ENCODE peak calls at places on chromosomes 13 and 19, in ten cellular contexts. One of them, this sample, is unnamed.

GRCh38 chr19:38303517-38304351 is at the start of gene C19orf33:
- DNase-seq in sciatic nerve: no peak
- DNase-seq in GM12864: no peak
- DNase-seq in activated T-helper 1 cell treated with anti-CD3 and anti-CD28 coated beads, Interleukin-2, amount 50 U/mL, for 16 hours: no peak
- DNase-seq in GM12892: no peak
- DNase-seq in GM23248: peak; percentile 22
- DNase-seq in upper lobe of left lung: peak; percentile 91
- DNase-seq in upper lobe of right lung: peak; percentile 88
- DNase-seq in BE2C: no peak
- DNase-seq in stimulated activated CD4-positive, alpha-beta T cell treated with anti-CD3 and anti-CD28 coated beads, Interleukin-4, amount 100 ng/mL, for 24 hours: no peak
- DNase-seq in this sample: no peak

GRCh38 chr19:30480097-30480496 is 107.9 kb downstream of the ZNF536 start:
- DNase-seq in BE2C: no peak
- DNase-seq in GM12864: no peak
- DNase-seq in upper lobe of right lung: no peak
- DNase-seq in GM23248: no peak
- DNase-seq in upper lobe of left lung: no peak
- DNase-seq in stimulated activated CD4-positive, alpha-beta T cell treated with anti-CD3 and anti-CD28 coated beads, Interleukin-4, amount 100 ng/mL, for 24 hours: no peak
- DNase-seq in sciatic nerve: no peak
- DNase-seq in GM12892: no peak
- DNase-seq in activated T-helper 1 cell treated with anti-CD3 and anti-CD28 coated beads, Interleukin-2, amount 50 U/mL, for 16 hours: no peak
- DNase-seq in this sample: no peak

GRCh38 chr19:46040125-46040524 is 677 bp downstream of the IGFL4 start:
- DNase-seq in upper lobe of right lung: no peak
- DNase-seq in sciatic nerve: no peak
- DNase-seq in GM12864: no peak
- DNase-seq in upper lobe of left lung: no peak
- DNase-seq in GM12892: no peak
- DNase-seq in stimulated activated CD4-positive, alpha-beta T cell treated with anti-CD3 and anti-CD28 coated beads, Interleukin-4, amount 100 ng/mL, for 24 hours: no peak
- DNase-seq in BE2C: no peak
- DNase-seq in activated T-helper 1 cell treated with anti-CD3 and anti-CD28 coated beads, Interleukin-2, amount 50 U/mL, for 16 hours: no peak
- DNase-seq in GM23248: no peak
- DNase-seq in this sample: no peak

GRCh38 chr13:114124921-114125320 is 7.5 kb downstream of the RASA3 start:
- DNase-seq in GM23248: peak; percentile 86
- DNase-seq in upper lobe of right lung: no peak
- DNase-seq in BE2C: no peak
- DNase-seq in upper lobe of left lung: no peak
- DNase-seq in activated T-helper 1 cell treated with anti-CD3 and anti-CD28 coated beads, Interleukin-2, amount 50 U/mL, for 16 hours: no peak
- DNase-seq in GM12864: no peak
- DNase-seq in stimulated activated CD4-positive, alpha-beta T cell treated with anti-CD3 and anti-CD28 coated beads, Interleukin-4, amount 100 ng/mL, for 24 hours: peak; percentile 84
- DNase-seq in GM12892: no peak
- DNase-seq in sciatic nerve: no peak
- DNase-seq in this sample: no peak

GRCh38 chr19:2983351-2984195 is 6.2 kb downstream of the TLE6 start:
- DNase-seq in GM23248: peak; percentile 56
- DNase-seq in GM12892: no peak
- DNase-seq in upper lobe of left lung: peak; percentile 66
- DNase-seq in stimulated activated CD4-positive, alpha-beta T cell treated with anti-CD3 and anti-CD28 coated beads, Interleukin-4, amount 100 ng/mL, for 24 hours: no peak
- DNase-seq in upper lobe of right lung: peak; percentile 72
- DNase-seq in GM12864: no peak
- DNase-seq in BE2C: peak; percentile 97
- DNase-seq in activated T-helper 1 cell treated with anti-CD3 and anti-CD28 coated beads, Interleukin-2, amount 50 U/mL, for 16 hours: no peak
- DNase-seq in sciatic nerve: peak; percentile 77
- DNase-seq in this sample: no peak

GRCh38 chr13:28819046-28819747 is 942 bp upstream of the MTUS2 start:
- DNase-seq in activated T-helper 1 cell treated with anti-CD3 and anti-CD28 coated beads, Interleukin-2, amount 50 U/mL, for 16 hours: no peak
- DNase-seq in GM23248: peak; percentile 56
- DNase-seq in BE2C: peak; percentile 21
- DNase-seq in stimulated activated CD4-positive, alpha-beta T cell treated with anti-CD3 and anti-CD28 coated beads, Interleukin-4, amount 100 ng/mL, for 24 hours: no peak
- DNase-seq in GM12864: no peak
- DNase-seq in upper lobe of right lung: no peak
- DNase-seq in upper lobe of left lung: no peak
- DNase-seq in GM12892: no peak
- DNase-seq in sciatic nerve: no peak
- DNase-seq in this sample: no peak

GRCh38 chr19:45200614-45201013 is 22.0 kb downstream of the BLOC1S3 start:
- DNase-seq in stimulated activated CD4-positive, alpha-beta T cell treated with anti-CD3 and anti-CD28 coated beads, Interleukin-4, amount 100 ng/mL, for 24 hours: no peak
- DNase-seq in upper lobe of left lung: no peak
- DNase-seq in GM12864: no peak
- DNase-seq in GM12892: no peak
- DNase-seq in BE2C: peak; percentile 51
- DNase-seq in sciatic nerve: no peak
- DNase-seq in activated T-helper 1 cell treated with anti-CD3 and anti-CD28 coated beads, Interleukin-2, amount 50 U/mL, for 16 hours: no peak
- DNase-seq in GM23248: peak; percentile 55
- DNase-seq in upper lobe of right lung: no peak
- DNase-seq in this sample: no peak

GRCh38 chr13:98484289-98485219 is 92.4 kb downstream of the STK24 start:
- DNase-seq in upper lobe of right lung: peak; percentile 87
- DNase-seq in stimulated activated CD4-positive, alpha-beta T cell treated with anti-CD3 and anti-CD28 coated beads, Interleukin-4, amount 100 ng/mL, for 24 hours: peak; percentile 76
- DNase-seq in upper lobe of left lung: peak; percentile 97
- DNase-seq in activated T-helper 1 cell treated with anti-CD3 and anti-CD28 coated beads, Interleukin-2, amount 50 U/mL, for 16 hours: peak; percentile 40
- DNase-seq in GM23248: peak; percentile 99
- DNase-seq in GM12864: no peak
- DNase-seq in sciatic nerve: peak; percentile 63
- DNase-seq in GM12892: no peak
- DNase-seq in BE2C: no peak
- DNase-seq in this sample: peak; percentile 84

GRCh38 chr19:41328157-41328817 is 18.3 kb downstream of the CCDC97 start:
- DNase-seq in BE2C: no peak
- DNase-seq in GM23248: no peak
- DNase-seq in upper lobe of right lung: no peak
- DNase-seq in activated T-helper 1 cell treated with anti-CD3 and anti-CD28 coated beads, Interleukin-2, amount 50 U/mL, for 16 hours: no peak
- DNase-seq in upper lobe of left lung: peak; percentile 55
- DNase-seq in sciatic nerve: no peak
- DNase-seq in GM12892: no peak
- DNase-seq in stimulated activated CD4-positive, alpha-beta T cell treated with anti-CD3 and anti-CD28 coated beads, Interleukin-4, amount 100 ng/mL, for 24 hours: peak; percentile 74
- DNase-seq in GM12864: no peak
- DNase-seq in this sample: peak; percentile 88

GRCh38 chr13:50969691-50970090 is 60.1 kb downstream of the RNASEH2B start:
- DNase-seq in GM12864: no peak
- DNase-seq in upper lobe of right lung: no peak
- DNase-seq in BE2C: peak; percentile 26
- DNase-seq in upper lobe of left lung: no peak
- DNase-seq in sciatic nerve: no peak
- DNase-seq in activated T-helper 1 cell treated with anti-CD3 and anti-CD28 coated beads, Interleukin-2, amount 50 U/mL, for 16 hours: no peak
- DNase-seq in stimulated activated CD4-positive, alpha-beta T cell treated with anti-CD3 and anti-CD28 coated beads, Interleukin-4, amount 100 ng/mL, for 24 hours: no peak
- DNase-seq in GM23248: no peak
- DNase-seq in GM12892: no peak
- DNase-seq in this sample: no peak

GRCh38 chr19:54551293-54551692 is 22.3 kb upstream of the LILRA2 start:
- DNase-seq in upper lobe of right lung: no peak
- DNase-seq in stimulated activated CD4-positive, alpha-beta T cell treated with anti-CD3 and anti-CD28 coated beads, Interleukin-4, amount 100 ng/mL, for 24 hours: no peak
- DNase-seq in BE2C: no peak
- DNase-seq in upper lobe of left lung: no peak
- DNase-seq in activated T-helper 1 cell treated with anti-CD3 and anti-CD28 coated beads, Interleukin-2, amount 50 U/mL, for 16 hours: no peak
- DNase-seq in GM23248: no peak
- DNase-seq in GM12864: no peak
- DNase-seq in GM12892: no peak
- DNase-seq in sciatic nerve: no peak
- DNase-seq in this sample: no peak

GRCh38 chr13:45381196-45381595 is 37.0 kb downstream of the SLC25A30 start:
- DNase-seq in GM12864: no peak
- DNase-seq in stimulated activated CD4-positive, alpha-beta T cell treated with anti-CD3 and anti-CD28 coated beads, Interleukin-4, amount 100 ng/mL, for 24 hours: no peak
- DNase-seq in upper lobe of right lung: no peak
- DNase-seq in sciatic nerve: no peak
- DNase-seq in GM23248: no peak
- DNase-seq in upper lobe of left lung: no peak
- DNase-seq in BE2C: no peak
- DNase-seq in GM12892: no peak
- DNase-seq in activated T-helper 1 cell treated with anti-CD3 and anti-CD28 coated beads, Interleukin-2, amount 50 U/mL, for 16 hours: no peak
- DNase-seq in this sample: no peak

GRCh38 chr19:3983936-3984583 is 1.2 kb downstream of the EEF2 start:
- DNase-seq in upper lobe of left lung: no peak
- DNase-seq in GM12892: peak; percentile 60
- DNase-seq in stimulated activated CD4-positive, alpha-beta T cell treated with anti-CD3 and anti-CD28 coated beads, Interleukin-4, amount 100 ng/mL, for 24 hours: peak; percentile 19
- DNase-seq in activated T-helper 1 cell treated with anti-CD3 and anti-CD28 coated beads, Interleukin-2, amount 50 U/mL, for 16 hours: no peak
- DNase-seq in upper lobe of right lung: peak; percentile 74
- DNase-seq in GM23248: peak; percentile 88
- DNase-seq in BE2C: no peak
- DNase-seq in GM12864: no peak
- DNase-seq in sciatic nerve: no peak
- DNase-seq in this sample: peak; percentile 87

GRCh38 chr19:12733369-12733896 is 1.1 kb downstream of the TRIR start:
- DNase-seq in upper lobe of right lung: no peak
- DNase-seq in GM23248: peak; percentile 85
- DNase-seq in activated T-helper 1 cell treated with anti-CD3 and anti-CD28 coated beads, Interleukin-2, amount 50 U/mL, for 16 hours: no peak
- DNase-seq in upper lobe of left lung: no peak
- DNase-seq in GM12892: no peak
- DNase-seq in BE2C: peak; percentile 51
- DNase-seq in stimulated activated CD4-positive, alpha-beta T cell treated with anti-CD3 and anti-CD28 coated beads, Interleukin-4, amount 100 ng/mL, for 24 hours: peak; percentile 51
- DNase-seq in sciatic nerve: no peak
- DNase-seq in GM12864: no peak
- DNase-seq in this sample: no peak

GRCh38 chr13:67353891-67354459 is 123.8 kb upstream of the PCDH9 start:
- DNase-seq in sciatic nerve: no peak
- DNase-seq in BE2C: no peak
- DNase-seq in activated T-helper 1 cell treated with anti-CD3 and anti-CD28 coated beads, Interleukin-2, amount 50 U/mL, for 16 hours: no peak
- DNase-seq in upper lobe of left lung: no peak
- DNase-seq in GM12864: no peak
- DNase-seq in GM12892: no peak
- DNase-seq in upper lobe of right lung: no peak
- DNase-seq in stimulated activated CD4-positive, alpha-beta T cell treated with anti-CD3 and anti-CD28 coated beads, Interleukin-4, amount 100 ng/mL, for 24 hours: no peak
- DNase-seq in GM23248: no peak
- DNase-seq in this sample: no peak

GRCh38 chr19:42563352-42564210 is 31.1 kb downstream of the CEACAM8 start:
- DNase-seq in sciatic nerve: no peak
- DNase-seq in activated T-helper 1 cell treated with anti-CD3 and anti-CD28 coated beads, Interleukin-2, amount 50 U/mL, for 16 hours: no peak
- DNase-seq in BE2C: peak; percentile 49
- DNase-seq in stimulated activated CD4-positive, alpha-beta T cell treated with anti-CD3 and anti-CD28 coated beads, Interleukin-4, amount 100 ng/mL, for 24 hours: peak; percentile 8
- DNase-seq in upper lobe of right lung: no peak
- DNase-seq in GM23248: peak; percentile 71
- DNase-seq in upper lobe of left lung: peak; percentile 37
- DNase-seq in GM12892: no peak
- DNase-seq in GM12864: peak; percentile 10
- DNase-seq in this sample: no peak

GRCh38 chr13:110047511-110047910 is 259.4 kb downstream of the COL4A1 start:
- DNase-seq in stimulated activated CD4-positive, alpha-beta T cell treated with anti-CD3 and anti-CD28 coated beads, Interleukin-4, amount 100 ng/mL, for 24 hours: no peak
- DNase-seq in sciatic nerve: no peak
- DNase-seq in GM12892: no peak
- DNase-seq in BE2C: no peak
- DNase-seq in activated T-helper 1 cell treated with anti-CD3 and anti-CD28 coated beads, Interleukin-2, amount 50 U/mL, for 16 hours: no peak
- DNase-seq in GM23248: no peak
- DNase-seq in upper lobe of left lung: peak; percentile 84
- DNase-seq in GM12864: no peak
- DNase-seq in upper lobe of right lung: peak; percentile 85
- DNase-seq in this sample: no peak

GRCh38 chr19:37333457-37333856 is 37.4 kb upstream of the ZNF527 start:
- DNase-seq in sciatic nerve: no peak
- DNase-seq in BE2C: no peak
- DNase-seq in upper lobe of left lung: no peak
- DNase-seq in upper lobe of right lung: no peak
- DNase-seq in GM23248: peak; percentile 70
- DNase-seq in GM12892: no peak
- DNase-seq in stimulated activated CD4-positive, alpha-beta T cell treated with anti-CD3 and anti-CD28 coated beads, Interleukin-4, amount 100 ng/mL, for 24 hours: no peak
- DNase-seq in activated T-helper 1 cell treated with anti-CD3 and anti-CD28 coated beads, Interleukin-2, amount 50 U/mL, for 16 hours: no peak
- DNase-seq in GM12864: no peak
- DNase-seq in this sample: no peak

GRCh38 chr13:48965736-48966135 is 10.0 kb upstream of the FNDC3A start:
- DNase-seq in stimulated activated CD4-positive, alpha-beta T cell treated with anti-CD3 and anti-CD28 coated beads, Interleukin-4, amount 100 ng/mL, for 24 hours: no peak
- DNase-seq in GM12892: no peak
- DNase-seq in GM12864: no peak
- DNase-seq in GM23248: no peak
- DNase-seq in BE2C: no peak
- DNase-seq in sciatic nerve: no peak
- DNase-seq in upper lobe of right lung: no peak
- DNase-seq in upper lobe of left lung: no peak
- DNase-seq in activated T-helper 1 cell treated with anti-CD3 and anti-CD28 coated beads, Interleukin-2, amount 50 U/mL, for 16 hours: no peak
- DNase-seq in this sample: no peak

GRCh38 chr13:30032263-30032662 is 181.8 kb upstream of the UBL3 start:
- DNase-seq in GM12892: no peak
- DNase-seq in GM12864: no peak
- DNase-seq in upper lobe of left lung: no peak
- DNase-seq in sciatic nerve: no peak
- DNase-seq in BE2C: no peak
- DNase-seq in activated T-helper 1 cell treated with anti-CD3 and anti-CD28 coated beads, Interleukin-2, amount 50 U/mL, for 16 hours: no peak
- DNase-seq in GM23248: no peak
- DNase-seq in upper lobe of right lung: no peak
- DNase-seq in stimulated activated CD4-positive, alpha-beta T cell treated with anti-CD3 and anti-CD28 coated beads, Interleukin-4, amount 100 ng/mL, for 24 hours: no peak
- DNase-seq in this sample: no peak

GRCh38 chr19:48509467-48510194 is 2.0 kb downstream of the LMTK3 start:
- DNase-seq in upper lobe of left lung: no peak
- DNase-seq in GM12892: no peak
- DNase-seq in upper lobe of right lung: no peak
- DNase-seq in GM23248: no peak
- DNase-seq in stimulated activated CD4-positive, alpha-beta T cell treated with anti-CD3 and anti-CD28 coated beads, Interleukin-4, amount 100 ng/mL, for 24 hours: no peak
- DNase-seq in activated T-helper 1 cell treated with anti-CD3 and anti-CD28 coated beads, Interleukin-2, amount 50 U/mL, for 16 hours: no peak
- DNase-seq in BE2C: no peak
- DNase-seq in GM12864: no peak
- DNase-seq in sciatic nerve: no peak
- DNase-seq in this sample: no peak

GRCh38 chr13:112752211-112752610 is 62.4 kb downstream of the ATP11A start:
- DNase-seq in stimulated activated CD4-positive, alpha-beta T cell treated with anti-CD3 and anti-CD28 coated beads, Interleukin-4, amount 100 ng/mL, for 24 hours: no peak
- DNase-seq in upper lobe of right lung: peak; percentile 46
- DNase-seq in sciatic nerve: no peak
- DNase-seq in upper lobe of left lung: no peak
- DNase-seq in BE2C: no peak
- DNase-seq in activated T-helper 1 cell treated with anti-CD3 and anti-CD28 coated beads, Interleukin-2, amount 50 U/mL, for 16 hours: no peak
- DNase-seq in GM23248: no peak
- DNase-seq in GM12864: no peak
- DNase-seq in GM12892: no peak
- DNase-seq in this sample: peak; percentile 65

GRCh38 chr13:23469901-23470525 is 36.5 kb upstream of the SACS start:
- DNase-seq in upper lobe of left lung: no peak
- DNase-seq in BE2C: no peak
- DNase-seq in stimulated activated CD4-positive, alpha-beta T cell treated with anti-CD3 and anti-CD28 coated beads, Interleukin-4, amount 100 ng/mL, for 24 hours: no peak
- DNase-seq in activated T-helper 1 cell treated with anti-CD3 and anti-CD28 coated beads, Interleukin-2, amount 50 U/mL, for 16 hours: no peak
- DNase-seq in GM23248: peak; percentile 91
- DNase-seq in GM12864: no peak
- DNase-seq in upper lobe of right lung: no peak
- DNase-seq in sciatic nerve: no peak
- DNase-seq in GM12892: no peak
- DNase-seq in this sample: no peak

GRCh38 chr19:48719263-48720171 is at the start of gene MAMSTR:
- DNase-seq in sciatic nerve: peak; percentile 70
- DNase-seq in GM12892: no peak
- DNase-seq in GM23248: no peak
- DNase-seq in upper lobe of left lung: no peak
- DNase-seq in GM12864: no peak
- DNase-seq in stimulated activated CD4-positive, alpha-beta T cell treated with anti-CD3 and anti-CD28 coated beads, Interleukin-4, amount 100 ng/mL, for 24 hours: no peak
- DNase-seq in upper lobe of right lung: no peak
- DNase-seq in BE2C: no peak
- DNase-seq in activated T-helper 1 cell treated with anti-CD3 and anti-CD28 coated beads, Interleukin-2, amount 50 U/mL, for 16 hours: no peak
- DNase-seq in this sample: peak; percentile 87

GRCh38 chr19:14385492-14385891 is 4.2 kb downstream of the ADGRE5 start:
- DNase-seq in stimulated activated CD4-positive, alpha-beta T cell treated with anti-CD3 and anti-CD28 coated beads, Interleukin-4, amount 100 ng/mL, for 24 hours: no peak
- DNase-seq in GM12892: no peak
- DNase-seq in sciatic nerve: no peak
- DNase-seq in upper lobe of left lung: no peak
- DNase-seq in GM12864: no peak
- DNase-seq in upper lobe of right lung: no peak
- DNase-seq in activated T-helper 1 cell treated with anti-CD3 and anti-CD28 coated beads, Interleukin-2, amount 50 U/mL, for 16 hours: no peak
- DNase-seq in BE2C: no peak
- DNase-seq in GM23248: no peak
- DNase-seq in this sample: peak; percentile 85